ENCODE peak calls at places on chromosomes 13 and 19, in nine cellular contexts. M is AG04450, J is astrocyte of the cerebellum, A is hepatocyte, G is fibroblast of the aortic adventitia, Y is GM12865, F is heart right ventricle, B is heart left ventricle, H is choroid plexus epithelial cell. P is an unnamed sample.

GRCh38 chr19:18502633-18503294 is 19.1 kb downstream of the ELL start:
- DNase-seq in H (no peak), Y (no peak), F (peak), J (no peak), B (peak), A (no peak), M (no peak), G (no peak), P (no peak)

GRCh38 chr19:47509973-47510372 is 4.9 kb downstream of the NAPA start:
- DNase-seq in G (no peak), M (no peak), F (no peak), Y (no peak), A (no peak), B (peak), J (no peak), H (no peak), P (no peak)

GRCh38 chr19:47414469-47414868 is 4.9 kb downstream of the MEIS3 start:
- DNase-seq in G (no peak), J (no peak), F (no peak), Y (peak), B (no peak), A (no peak), H (no peak), M (no peak), P (no peak)

GRCh38 chr13:44132710-44133109 is 240.9 kb upstream of the SERP2 start:
- DNase-seq in J (no peak), G (peak), B (peak), M (no peak), A (no peak), F (peak), Y (no peak), H (no peak), P (no peak)

GRCh38 chr13:25473864-25474263 is 102.1 kb downstream of the ATP8A2 start:
- DNase-seq in J (no peak), F (no peak), G (no peak), H (no peak), B (no peak), Y (no peak), A (no peak), M (no peak), P (no peak)

GRCh38 chr13:30065181-30065580 is 214.8 kb upstream of the UBL3 start:
- DNase-seq in A (no peak), J (no peak), F (no peak), M (no peak), B (no peak), G (no peak), H (no peak), Y (no peak), P (no peak)

GRCh38 chr19:29714371-29714952 is 599 bp downstream of the C19orf12 start:
- DNase-seq in G (no peak), A (no peak), M (no peak), H (no peak), J (no peak), B (no peak), F (no peak), Y (peak), P (no peak)

GRCh38 chr13:45921337-45921736 is 69.8 kb upstream of the SIAH3 start:
- DNase-seq in F (no peak), H (no peak), G (no peak), J (no peak), B (no peak), A (no peak), M (no peak), Y (no peak), P (no peak)

GRCh38 chr13:24630851-24631341 is 49.3 kb upstream of the ATP12A start:
- DNase-seq in G (no peak), B (no peak), M (no peak), J (peak), H (peak), Y (no peak), F (no peak), A (peak), P (no peak)

GRCh38 chr13:112931028-112931934 is 37.7 kb upstream of the MCF2L start:
- DNase-seq in A (peak), G (peak), H (peak), B (no peak), M (peak), J (no peak), Y (no peak), F (no peak), P (peak)

GRCh38 chr13:102718746-102719145 is 23.9 kb upstream of the METTL21C start:
- DNase-seq in A (no peak), G (no peak), J (no peak), Y (no peak), H (no peak), B (no peak), F (no peak), M (no peak), P (no peak)

GRCh38 chr19:19464339-19465098 is 50.8 kb downstream of the TSSK6 start:
- DNase-seq in A (peak), G (peak), Y (no peak), F (no peak), H (peak), B (no peak), J (no peak), M (no peak), P (no peak)

GRCh38 chr19:38634757-38635482 is 12.5 kb upstream of the ACTN4 start:
- DNase-seq in F (peak), Y (peak), J (no peak), M (peak), A (peak), G (peak), H (peak), B (peak), P (no peak)

GRCh38 chr19:55113570-55114039 is 3.8 kb downstream of the PPP1R12C start:
- DNase-seq in H (peak), M (peak), A (peak), F (peak), J (peak), Y (no peak), G (peak), B (peak), P (peak)

GRCh38 chr19:8615813-8616596 is 5.5 kb upstream of the ADAMTS10 start:
- DNase-seq in A (peak), B (peak), H (peak), G (peak), M (no peak), Y (peak), J (no peak), F (peak), P (no peak)

DNA sequence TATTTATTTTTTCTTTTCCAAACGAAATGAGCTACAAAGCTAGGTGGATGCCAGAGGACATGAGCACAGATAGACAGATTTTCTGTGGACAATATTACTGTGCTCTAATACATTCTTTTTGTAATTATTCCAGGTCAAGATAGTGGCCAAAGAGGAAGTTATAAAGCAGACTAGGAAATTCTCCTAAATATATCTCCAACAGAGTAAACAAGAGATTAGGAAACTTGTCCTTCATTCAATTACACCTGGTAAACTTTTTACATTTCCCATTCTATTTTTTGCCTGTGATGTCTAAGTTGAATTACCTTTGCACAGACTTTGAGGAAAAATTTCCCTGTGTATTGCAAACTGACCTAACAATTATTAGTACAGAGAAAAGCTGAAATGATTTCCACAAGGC is 905.5 kb upstream of the PCDH20 start:
- DNase-seq in H (no peak), M (no peak), F (no peak), B (no peak), G (no peak), J (no peak), Y (no peak), A (no peak), P (no peak)
- H3K4me3 ChIP-seq in H (no peak), M (no peak), F (no peak), B (no peak), G (no peak), J (no peak), Y (no peak), A (no peak), P (no peak)

DNA sequence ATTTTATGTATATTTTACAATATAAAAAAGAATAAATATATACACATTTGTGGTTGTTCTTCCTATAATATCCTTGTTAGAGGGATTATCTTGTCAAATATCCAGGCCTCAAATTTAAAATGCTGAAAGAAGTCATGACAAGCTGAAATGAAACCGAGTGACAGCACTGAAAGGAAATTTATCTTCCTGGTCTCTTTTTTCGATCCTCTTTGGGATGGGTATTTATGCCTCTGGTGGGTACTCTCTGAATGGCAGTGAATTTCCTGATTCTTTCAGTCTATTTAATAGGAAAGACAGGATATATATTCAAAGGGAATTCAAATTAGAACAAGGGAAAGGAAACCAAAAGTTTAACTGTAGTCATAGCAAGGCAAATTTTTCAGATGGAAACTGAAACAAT is 98.0 kb downstream of the DLEU7 start:
- DNase-seq in F (no peak), H (no peak), B (no peak), Y (no peak), M (no peak), J (no peak), G (no peak), A (no peak), P (no peak)
- TF ChIP-seq CTCF in F (no peak), H (no peak), B (no peak), Y (no peak), M (no peak), J (no peak), G (no peak), A (no peak), P (no peak)

GRCh38 chr19:5839312-5840017 is at the start of gene FUT6:
- DNase-seq in F (no peak), A (no peak), H (no peak), J (no peak), M (no peak), B (no peak), Y (no peak), G (no peak), P (no peak)
- H3K4me3 ChIP-seq in F (no peak), A (no peak), H (no peak), J (no peak), M (no peak), B (no peak), Y (no peak), G (no peak), P (no peak)

GRCh38 chr13:111343186-111343805 is 22.9 kb downstream of the TEX29 start:
- DNase-seq in M (no peak), Y (no peak), B (no peak), J (no peak), G (no peak), H (no peak), F (no peak), A (no peak), P (no peak)
- TF ChIP-seq CTCF in M (no peak), Y (no peak), B (no peak), J (no peak), G (no peak), H (no peak), F (no peak), A (no peak), P (no peak)

DNA sequence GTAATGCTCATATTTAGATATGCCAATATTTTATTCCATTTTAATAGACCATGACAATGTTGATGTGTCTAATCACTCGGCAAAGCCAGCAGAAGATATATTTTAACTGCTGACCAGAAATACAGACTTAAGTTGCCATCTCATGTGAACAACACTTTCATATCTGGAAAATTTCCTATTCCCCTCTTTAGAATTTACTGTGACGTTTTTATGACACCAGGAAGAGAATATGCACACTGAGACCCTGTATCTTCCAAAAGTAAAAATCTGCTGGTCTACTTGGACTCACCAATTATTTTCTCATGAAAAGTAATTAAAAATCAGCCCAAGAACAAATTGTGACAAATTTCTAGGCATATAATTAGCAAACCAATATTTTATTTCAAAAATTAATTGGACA is 2.1 kb downstream of the PROSER1 start:
- DNase-seq in M (no peak), F (no peak), Y (no peak), J (no peak), B (no peak), G (no peak), A (no peak), H (peak), P (no peak)
- H3K4me3 ChIP-seq in M (peak), F (no peak), Y (peak), J (peak), B (peak), G (peak), A (peak), H (peak), P (peak)

GRCh38 chr13:42073683-42074082 is 25.2 kb downstream of the DGKH start:
- DNase-seq in G (no peak), A (no peak), M (no peak), F (no peak), J (no peak), Y (no peak), H (no peak), B (no peak), P (no peak)

GRCh38 chr13:42076309-42076713 is 27.9 kb downstream of the DGKH start:
- DNase-seq in G (no peak), J (no peak), H (peak), M (no peak), Y (no peak), B (no peak), F (no peak), A (no peak), P (no peak)

GRCh38 chr13:42075517-42075916 is 27.1 kb downstream of the DGKH start:
- DNase-seq in M (no peak), H (no peak), A (no peak), F (no peak), J (no peak), B (no peak), G (no peak), Y (peak), P (no peak)

GRCh38 chr13:42083138-42083770 is 34.8 kb downstream of the DGKH start:
- DNase-seq in Y (no peak), F (no peak), B (no peak), J (no peak), H (no peak), G (no peak), M (no peak), A (no peak), P (no peak)

GRCh38 chr13:42078113-42078769 is 29.8 kb downstream of the DGKH start:
- DNase-seq in F (no peak), M (no peak), A (no peak), B (peak), H (no peak), J (no peak), Y (no peak), G (no peak), P (no peak)
- TF ChIP-seq CTCF in F (peak), M (no peak), A (no peak), B (peak), H (no peak), J (no peak), Y (no peak), G (no peak), P (no peak)

DNA sequence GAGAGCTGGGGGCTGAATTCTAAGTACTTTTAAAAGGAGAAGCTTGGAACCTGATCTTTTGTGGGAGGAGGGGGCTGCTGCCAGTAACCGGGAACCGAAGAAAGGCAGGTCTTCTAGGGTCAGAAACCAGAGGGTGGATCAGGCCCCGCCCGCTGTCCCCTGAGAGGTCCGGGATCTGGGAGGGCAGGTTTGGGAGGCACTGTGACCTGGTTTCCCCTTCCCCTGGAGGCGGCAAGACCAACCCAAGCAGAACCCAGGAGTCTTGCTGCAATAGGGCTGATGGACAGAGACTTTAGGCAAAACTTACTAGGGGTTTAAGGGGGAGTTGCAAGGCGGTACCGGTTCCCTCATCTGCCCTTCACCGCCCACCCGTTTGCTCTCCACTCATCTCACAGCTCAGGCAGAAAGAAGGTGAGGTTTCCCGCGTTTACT is 713 bp upstream of the KLK8 start:
- DNase-seq in M (no peak), B (no peak), J (no peak), A (no peak), Y (no peak), H (no peak), F (no peak), G (no peak), P (no peak)
- H3K4me3 ChIP-seq in M (no peak), B (no peak), J (no peak), A (no peak), Y (no peak), H (no peak), F (no peak), G (no peak), P (no peak)

P was measured in AG09309.